ENCODE peak calls at places on chromosomes 12 and 14, in five cellular contexts. One of them, this sample, is unnamed.

GRCh38 chr14:59882957-59883356 is 12.4 kb upstream of the RTN1 start:
- DNase-seq in RWPE2: no peak
- DNase-seq in Panc1: no peak
- DNase-seq in uterus: no peak
- DNase-seq in Karpas-422: peak; percentile 60
- DNase-seq in this sample: no peak

GRCh38 chr12:851913-852312 is 97.6 kb downstream of the RAD52 start:
- DNase-seq in RWPE2: no peak
- DNase-seq in Panc1: no peak
- DNase-seq in uterus: no peak
- DNase-seq in Karpas-422: no peak
- DNase-seq in this sample: no peak

GRCh38 chr14:36207500-36207899 is 31.0 kb upstream of the PTCSC3 start:
- DNase-seq in RWPE2: no peak
- DNase-seq in Panc1: no peak
- DNase-seq in uterus: no peak
- DNase-seq in Karpas-422: no peak
- DNase-seq in this sample: no peak

GRCh38 chr12:98973395-98973794 is 328.3 kb downstream of the APAF1 start:
- DNase-seq in RWPE2: no peak
- DNase-seq in Panc1: no peak
- DNase-seq in uterus: no peak
- DNase-seq in Karpas-422: no peak
- DNase-seq in this sample: no peak

GRCh38 chr14:64605926-64606685 is 56.3 kb downstream of the PPP1R36 start:
- DNase-seq in RWPE2: no peak
- DNase-seq in Panc1: no peak
- DNase-seq in uterus: no peak
- DNase-seq in Karpas-422: no peak
- DNase-seq in this sample: no peak

GRCh38 chr12:22986997-22987396 is 362.0 kb downstream of the ETNK1 start:
- DNase-seq in RWPE2: no peak
- DNase-seq in Panc1: no peak
- DNase-seq in uterus: no peak
- DNase-seq in Karpas-422: no peak
- DNase-seq in this sample: no peak

GRCh38 chr12:110370732-110371141 is 32.8 kb downstream of the ANAPC7 start:
- DNase-seq in RWPE2: peak; percentile 93
- DNase-seq in Panc1: no peak
- DNase-seq in uterus: no peak
- DNase-seq in Karpas-422: no peak
- DNase-seq in this sample: no peak

GRCh38 chr12:49019435-49020317 is 1.1 kb upstream of the PRKAG1 start:
- DNase-seq in RWPE2: no peak
- DNase-seq in Panc1: no peak
- DNase-seq in uterus: peak; percentile 22
- DNase-seq in Karpas-422: peak; percentile 86
- DNase-seq in this sample: no peak

GRCh38 chr12:87074801-87075200 is 818.6 kb upstream of the MGAT4C start:
- DNase-seq in RWPE2: no peak
- DNase-seq in Panc1: no peak
- DNase-seq in uterus: no peak
- DNase-seq in Karpas-422: no peak
- DNase-seq in this sample: no peak

GRCh38 chr14:68935761-68936209 is 43.3 kb downstream of the ACTN1 start:
- DNase-seq in RWPE2: no peak
- DNase-seq in Panc1: no peak
- DNase-seq in uterus: peak; percentile 72
- DNase-seq in Karpas-422: no peak
- DNase-seq in this sample: no peak

GRCh38 chr12:99444859-99445316 is 202.7 kb upstream of the GARIN6 start:
- DNase-seq in RWPE2: no peak
- DNase-seq in Panc1: no peak
- DNase-seq in uterus: no peak
- DNase-seq in Karpas-422: no peak
- DNase-seq in this sample: no peak

GRCh38 chr14:31943861-31944255 is 133.2 kb upstream of the ARHGAP5 start:
- DNase-seq in RWPE2: no peak
- DNase-seq in Panc1: no peak
- DNase-seq in uterus: no peak
- DNase-seq in Karpas-422: no peak
- DNase-seq in this sample: no peak

GRCh38 chr14:93103392-93104080 is 12.2 kb downstream of the ITPK1 start:
- DNase-seq in RWPE2: no peak
- DNase-seq in Panc1: no peak
- DNase-seq in uterus: no peak
- DNase-seq in Karpas-422: no peak
- DNase-seq in this sample: no peak

GRCh38 chr14:67698179-67698578 is 2.6 kb upstream of the RDH11 start:
- DNase-seq in RWPE2: no peak
- DNase-seq in Panc1: no peak
- DNase-seq in uterus: no peak
- DNase-seq in Karpas-422: no peak
- DNase-seq in this sample: no peak

GRCh38 chr12:29160230-29160629 is 11.2 kb downstream of the FAR2 start:
- DNase-seq in RWPE2: no peak
- DNase-seq in Panc1: no peak
- DNase-seq in uterus: no peak
- DNase-seq in Karpas-422: no peak
- DNase-seq in this sample: no peak

GRCh38 chr12:124920353-124920935 is 6.0 kb upstream of the UBC start:
- DNase-seq in RWPE2: no peak
- DNase-seq in Panc1: no peak
- DNase-seq in uterus: no peak
- DNase-seq in Karpas-422: peak; percentile 64
- DNase-seq in this sample: peak; percentile 44

GRCh38 chr12:76952995-76953394 is 74.2 kb upstream of the CSRP2 start:
- DNase-seq in RWPE2: no peak
- DNase-seq in Panc1: no peak
- DNase-seq in uterus: no peak
- DNase-seq in Karpas-422: no peak
- DNase-seq in this sample: no peak

GRCh38 chr12:104910196-104910840 is 47.8 kb downstream of the SLC41A2 start:
- DNase-seq in RWPE2: no peak
- DNase-seq in Panc1: no peak
- DNase-seq in uterus: no peak
- DNase-seq in Karpas-422: no peak
- DNase-seq in this sample: peak; percentile 75

GRCh38 chr12:29769162-29769820 is 14.5 kb downstream of the TMTC1 start:
- DNase-seq in RWPE2: no peak
- DNase-seq in Panc1: no peak
- DNase-seq in uterus: peak; percentile 23
- DNase-seq in Karpas-422: no peak
- DNase-seq in this sample: no peak

GRCh38 chr14:99248761-99249171 is 23.2 kb downstream of the BCL11B start:
- DNase-seq in RWPE2: no peak
- DNase-seq in Panc1: no peak
- DNase-seq in uterus: no peak
- DNase-seq in Karpas-422: no peak
- DNase-seq in this sample: no peak

GRCh38 chr14:32329146-32329545 is at the start of gene AKAP6:
- DNase-seq in RWPE2: no peak
- DNase-seq in Panc1: no peak
- DNase-seq in uterus: no peak
- DNase-seq in Karpas-422: no peak
- DNase-seq in this sample: no peak

GRCh38 chr12:116459921-116460666 is 99.1 kb upstream of the MAP1LC3B2 start:
- DNase-seq in RWPE2: no peak
- DNase-seq in Panc1: no peak
- DNase-seq in uterus: no peak
- DNase-seq in Karpas-422: no peak
- DNase-seq in this sample: peak; percentile 20

GRCh38 chr14:99853206-99853605 is 60.0 kb downstream of the EML1 start:
- DNase-seq in RWPE2: no peak
- DNase-seq in Panc1: no peak
- DNase-seq in uterus: no peak
- DNase-seq in Karpas-422: no peak
- DNase-seq in this sample: no peak

GRCh38 chr12:126607157-126607556 is 1541.9 kb downstream of the AACS start:
- DNase-seq in RWPE2: no peak
- DNase-seq in Panc1: no peak
- DNase-seq in uterus: no peak
- DNase-seq in Karpas-422: no peak
- DNase-seq in this sample: no peak

GRCh38 chr12:28409892-28410291 is 219.6 kb downstream of the CCDC91 start:
- DNase-seq in RWPE2: no peak
- DNase-seq in Panc1: no peak
- DNase-seq in uterus: no peak
- DNase-seq in Karpas-422: no peak
- DNase-seq in this sample: no peak

GRCh38 chr14:35016568-35016967 is 29.5 kb upstream of the FAM177A1 start:
- DNase-seq in RWPE2: no peak
- DNase-seq in Panc1: no peak
- DNase-seq in uterus: no peak
- DNase-seq in Karpas-422: no peak
- DNase-seq in this sample: no peak

GRCh38 chr14:64715628-64716412 is 11.6 kb downstream of the PLEKHG3 start:
- DNase-seq in RWPE2: peak; percentile 77
- DNase-seq in Panc1: no peak
- DNase-seq in uterus: no peak
- DNase-seq in Karpas-422: no peak
- DNase-seq in this sample: no peak

GRCh38 chr12:113751513-113751912 is 214.6 kb downstream of the RBM19 start:
- DNase-seq in RWPE2: no peak
- DNase-seq in Panc1: no peak
- DNase-seq in uterus: no peak
- DNase-seq in Karpas-422: no peak
- DNase-seq in this sample: no peak

GRCh38 chr12:50103767-50104321 is at the start of gene GPD1:
- DNase-seq in RWPE2: no peak
- DNase-seq in Panc1: no peak
- DNase-seq in uterus: peak; percentile 62
- DNase-seq in Karpas-422: peak; percentile 69
- DNase-seq in this sample: no peak

GRCh38 chr14:24130717-24131548 is 474 bp downstream of the FITM1 start:
- DNase-seq in RWPE2: no peak
- DNase-seq in Panc1: no peak
- DNase-seq in uterus: no peak
- DNase-seq in Karpas-422: no peak
- DNase-seq in this sample: no peak

GRCh38 chr14:53793790-53794560 is 162.7 kb downstream of the BMP4 start:
- DNase-seq in RWPE2: no peak
- DNase-seq in Panc1: no peak
- DNase-seq in uterus: no peak
- DNase-seq in Karpas-422: no peak
- DNase-seq in this sample: no peak

GRCh38 chr14:89748004-89748403 is 206.5 kb downstream of the EFCAB11 start:
- DNase-seq in RWPE2: no peak
- DNase-seq in Panc1: no peak
- DNase-seq in uterus: no peak
- DNase-seq in Karpas-422: no peak
- DNase-seq in this sample: no peak

GRCh38 chr14:96783306-96784224 is 13.6 kb upstream of the VRK1 start:
- DNase-seq in RWPE2: no peak
- DNase-seq in Panc1: no peak
- DNase-seq in uterus: no peak
- DNase-seq in Karpas-422: no peak
- DNase-seq in this sample: no peak

GRCh38 chr12:81976661-81977060 is 217.5 kb upstream of the PPFIA2 start:
- DNase-seq in RWPE2: no peak
- DNase-seq in Panc1: no peak
- DNase-seq in uterus: no peak
- DNase-seq in Karpas-422: no peak
- DNase-seq in this sample: no peak

GRCh38 chr14:28294834-28295440 is 471.6 kb upstream of the FOXG1 start:
- DNase-seq in RWPE2: no peak
- DNase-seq in Panc1: no peak
- DNase-seq in uterus: no peak
- DNase-seq in Karpas-422: peak; percentile 62
- DNase-seq in this sample: no peak

GRCh38 chr14:106506901-106507305 is 980.5 kb downstream of the TMEM121 start:
- DNase-seq in RWPE2: no peak
- DNase-seq in Panc1: no peak
- DNase-seq in uterus: no peak
- DNase-seq in Karpas-422: no peak
- DNase-seq in this sample: no peak

DNA sequence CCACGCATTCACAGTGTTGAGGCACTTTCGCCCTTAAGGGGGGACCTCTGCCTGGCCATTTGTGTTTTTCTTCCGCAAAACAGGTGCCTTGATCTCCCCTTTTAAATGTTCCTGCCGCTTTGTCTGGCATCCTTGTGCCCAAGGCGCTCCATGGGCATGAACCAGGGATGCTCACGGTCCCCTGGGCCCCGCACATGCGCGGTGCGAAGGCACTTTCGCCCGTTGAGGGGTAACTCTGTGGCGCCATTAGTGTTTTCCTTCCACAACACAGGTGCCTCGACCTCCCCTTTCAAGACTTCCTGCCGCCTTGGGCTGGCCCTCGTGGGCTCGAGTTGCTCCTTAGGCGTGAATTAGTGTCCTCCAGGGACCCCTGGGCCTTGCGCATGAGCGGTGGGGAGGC is 335.5 kb downstream of the ALG10 start:
- DNase-seq in RWPE2: no peak
- DNase-seq in Panc1: no peak
- DNase-seq in uterus: no peak
- DNase-seq in Karpas-422: no peak
- DNase-seq in this sample: no peak
- H3K4me3 ChIP-seq in RWPE2: no peak overlapping the region
- H3K4me3 ChIP-seq in Panc1: no peak overlapping the region
- H3K4me3 ChIP-seq in uterus: no peak overlapping the region
- H3K4me3 ChIP-seq in Karpas-422: no peak overlapping the region
- H3K4me3 ChIP-seq in this sample: no peak overlapping the region

GRCh38 chr12:25875661-25876060 is 82.8 kb upstream of the RASSF8 start:
- DNase-seq in RWPE2: no peak
- DNase-seq in Panc1: no peak
- DNase-seq in uterus: no peak
- DNase-seq in Karpas-422: no peak
- DNase-seq in this sample: no peak
- H3K4me1 ChIP-seq in RWPE2: no peaks in the 10 kb centered on the region
- H3K4me1 ChIP-seq in Panc1: no peaks in the 10 kb centered on the region
- H3K4me1 ChIP-seq in uterus: no peaks in the 10 kb centered on the region
- H3K4me1 ChIP-seq in Karpas-422: no peaks in the 10 kb centered on the region
- H3K4me1 ChIP-seq in this sample: no peaks in the 10 kb centered on the region

GRCh38 chr12:89412665-89413064 is 60.4 kb upstream of the DUSP6 start:
- DNase-seq in RWPE2: no peak
- DNase-seq in Panc1: no peak
- DNase-seq in uterus: no peak
- DNase-seq in Karpas-422: no peak
- DNase-seq in this sample: no peak
- H3K9me3 ChIP-seq in RWPE2: no peaks in the 10 kb centered on the region
- H3K9me3 ChIP-seq in Panc1: no peaks in the 10 kb centered on the region
- H3K9me3 ChIP-seq in uterus: no peaks in the 10 kb centered on the region
- H3K9me3 ChIP-seq in Karpas-422: no peaks in the 10 kb centered on the region
- H3K9me3 ChIP-seq in this sample: no peaks in the 10 kb centered on the region

DNA sequence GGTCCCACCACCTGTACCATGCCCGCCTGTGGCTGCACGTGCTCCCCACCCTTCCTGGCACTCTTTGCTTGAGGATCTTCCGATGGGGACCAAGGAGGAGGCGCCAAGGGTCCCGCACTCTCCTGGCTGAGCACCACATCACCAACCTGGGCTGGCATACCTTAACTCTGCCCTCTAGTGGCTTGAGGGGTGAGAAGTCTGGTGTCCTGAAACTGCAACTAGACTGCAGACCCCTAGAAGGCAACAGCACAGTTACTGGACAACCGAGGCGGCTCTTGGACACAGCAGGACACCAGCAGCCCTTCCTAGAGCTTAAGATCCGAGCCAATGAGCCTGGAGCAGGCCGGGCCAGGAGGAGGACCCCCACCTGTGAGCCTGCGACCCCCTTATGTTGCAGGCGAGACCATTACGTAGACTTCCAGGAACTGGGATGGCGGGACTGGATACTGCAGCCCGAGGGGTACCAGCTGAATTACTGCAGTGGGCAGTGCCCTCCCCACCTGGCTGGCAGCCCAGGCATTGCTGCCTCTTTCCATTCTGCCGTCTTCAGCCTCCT is 1.1 kb downstream of the INHBE start:
- DNase-seq in RWPE2: no peak
- DNase-seq in Panc1: no peak
- DNase-seq in uterus: no peak
- DNase-seq in Karpas-422: peak; percentile 92
- DNase-seq in this sample: peak; percentile 53
- H3K4me3 ChIP-seq in RWPE2: no peak overlapping the region
- H3K4me3 ChIP-seq in Panc1: no peak overlapping the region
- H3K4me3 ChIP-seq in uterus: no peak overlapping the region
- H3K4me3 ChIP-seq in Karpas-422: peak overlapping the region; percentile 71
- H3K4me3 ChIP-seq in this sample: peak overlapping the region; percentile 12

This sample was measured in HAP-1.